ENCODE peak calls at places on chromosome X, in six cellular contexts. One of them, this sample, is unnamed.

GRCh38 chrX:30302957-30303356 is 6.2 kb downstream of the NR0B1 start:
- DNase-seq in frontal cortex: no peak
- DNase-seq in stimulated activated CD4-positive, alpha-beta T cell treated with anti-CD3 and anti-CD28 coated beads, Interleukin-4, amount 100 ng/mL, for 24 hours: no peak
- DNase-seq in fibroblast of lung: peak
- DNase-seq in EL: peak
- DNase-seq in fibroblast of the conjunctiva: peak
- DNase-seq in this sample: no peak

GRCh38 chrX:1244164-1245076 is 24.2 kb upstream of the CSF2RA start:
- DNase-seq in frontal cortex: no peak
- DNase-seq in stimulated activated CD4-positive, alpha-beta T cell treated with anti-CD3 and anti-CD28 coated beads, Interleukin-4, amount 100 ng/mL, for 24 hours: no peak
- DNase-seq in fibroblast of lung: no peak
- DNase-seq in EL: peak
- DNase-seq in fibroblast of the conjunctiva: no peak
- DNase-seq in this sample: no peak

GRCh38 chrX:136529795-136530194 is 2.2 kb upstream of the VGLL1 start:
- DNase-seq in frontal cortex: no peak
- DNase-seq in stimulated activated CD4-positive, alpha-beta T cell treated with anti-CD3 and anti-CD28 coated beads, Interleukin-4, amount 100 ng/mL, for 24 hours: no peak
- DNase-seq in fibroblast of lung: no peak
- DNase-seq in EL: no peak
- DNase-seq in fibroblast of the conjunctiva: no peak
- DNase-seq in this sample: no peak

GRCh38 chrX:2960861-2961515 is 31.8 kb upstream of the ARSD start:
- DNase-seq in frontal cortex: no peak
- DNase-seq in stimulated activated CD4-positive, alpha-beta T cell treated with anti-CD3 and anti-CD28 coated beads, Interleukin-4, amount 100 ng/mL, for 24 hours: no peak
- DNase-seq in fibroblast of lung: no peak
- DNase-seq in EL: no peak
- DNase-seq in fibroblast of the conjunctiva: no peak
- DNase-seq in this sample: no peak

GRCh38 chrX:1673337-1673736 is 58.5 kb downstream of the ASMT start:
- DNase-seq in frontal cortex: no peak
- DNase-seq in stimulated activated CD4-positive, alpha-beta T cell treated with anti-CD3 and anti-CD28 coated beads, Interleukin-4, amount 100 ng/mL, for 24 hours: peak
- DNase-seq in fibroblast of lung: no peak
- DNase-seq in EL: peak
- DNase-seq in fibroblast of the conjunctiva: no peak
- DNase-seq in this sample: no peak

GRCh38 chrX:47384502-47384901 is 14.1 kb downstream of the ZNF157 start:
- DNase-seq in frontal cortex: peak
- DNase-seq in stimulated activated CD4-positive, alpha-beta T cell treated with anti-CD3 and anti-CD28 coated beads, Interleukin-4, amount 100 ng/mL, for 24 hours: peak
- DNase-seq in fibroblast of lung: peak
- DNase-seq in EL: peak
- DNase-seq in fibroblast of the conjunctiva: peak
- DNase-seq in this sample: no peak

GRCh38 chrX:41522681-41523080 is 75.5 kb downstream of the NYX start:
- DNase-seq in frontal cortex: no peak
- DNase-seq in stimulated activated CD4-positive, alpha-beta T cell treated with anti-CD3 and anti-CD28 coated beads, Interleukin-4, amount 100 ng/mL, for 24 hours: no peak
- DNase-seq in fibroblast of lung: no peak
- DNase-seq in EL: no peak
- DNase-seq in fibroblast of the conjunctiva: no peak
- DNase-seq in this sample: no peak

GRCh38 chrX:20309796-20310195 is 43.1 kb upstream of the RPS6KA3 start:
- DNase-seq in frontal cortex: no peak
- DNase-seq in stimulated activated CD4-positive, alpha-beta T cell treated with anti-CD3 and anti-CD28 coated beads, Interleukin-4, amount 100 ng/mL, for 24 hours: no peak
- DNase-seq in fibroblast of lung: peak
- DNase-seq in EL: peak
- DNase-seq in fibroblast of the conjunctiva: no peak
- DNase-seq in this sample: peak

GRCh38 chrX:101658661-101659477 is 781 bp downstream of the ARMCX2 start:
- DNase-seq in frontal cortex: peak
- DNase-seq in stimulated activated CD4-positive, alpha-beta T cell treated with anti-CD3 and anti-CD28 coated beads, Interleukin-4, amount 100 ng/mL, for 24 hours: peak
- DNase-seq in fibroblast of lung: peak
- DNase-seq in EL: peak
- DNase-seq in fibroblast of the conjunctiva: peak
- DNase-seq in this sample: no peak